ENCODE peak calls at places on chromosome 20, in ten cellular contexts. L is CD8-positive, alpha-beta T cell; H is GM20000; T is PC-3; W is stimulated activated CD4-positive, alpha-beta T cell treated with anti-CD3 and anti-CD28 coated beads, Interleukin-1b, Interleukin-23, amount 100 ng/mL, for 1 hour; C is Calu3; U is fibroblast of pulmonary artery; M is NCI-H1092; F is progenitor cell of endocrine pancreas; K is non-pigmented ciliary epithelial cell. O is an unnamed sample.

GRCh38 chr20:62839261-62839660 is 22.4 kb downstream of the TCFL5 start:
- DNase-seq in L (no peak), H (no peak), T (no peak), W (no peak), C (no peak), U (no peak), M (no peak), F (no peak), K (no peak), O (no peak)

GRCh38 chr20:61969806-61970205 is 95.9 kb downstream of the TAF4 start:
- DNase-seq in L (no peak), H (no peak), T (no peak), W (no peak), C (no peak), U (no peak), M (no peak), F (no peak), K (no peak), O (no peak)

GRCh38 chr20:63690898-63691710 is 5.3 kb upstream of the TNFRSF6B start:
- DNase-seq in L (no peak), H (peak), T (no peak), W (no peak), C (no peak), U (no peak), M (no peak), F (no peak), K (no peak), O (no peak)

GRCh38 chr20:16904751-16905150 is 156.6 kb downstream of the OTOR start:
- DNase-seq in L (no peak), H (no peak), T (peak), W (no peak), C (no peak), U (no peak), M (no peak), F (no peak), K (no peak), O (no peak)

GRCh38 chr20:62306440-62307187 is 3.8 kb downstream of the ADRM1 start:
- DNase-seq in L (no peak), H (no peak), T (no peak), W (no peak), C (no peak), U (no peak), M (no peak), F (no peak), K (no peak), O (no peak)

GRCh38 chr20:48928832-48929725 is 7.6 kb downstream of the ARFGEF2 start:
- DNase-seq in L (no peak), H (no peak), T (no peak), W (no peak), C (no peak), U (peak), M (no peak), F (no peak), K (peak), O (no peak)

GRCh38 chr20:62972270-62973032 is 19.9 kb downstream of the SLC17A9 start:
- DNase-seq in L (peak), H (peak), T (peak), W (peak), C (peak), U (peak), M (peak), F (peak), K (peak), O (peak)

GRCh38 chr20:32470025-32470861 is 112.1 kb downstream of the ASXL1 start:
- DNase-seq in L (no peak), H (peak), T (peak), W (no peak), C (peak), U (peak), M (no peak), F (no peak), K (no peak), O (no peak)

GRCh38 chr20:20096421-20096820 is 44.1 kb downstream of the CFAP61 start:
- DNase-seq in L (no peak), H (no peak), T (no peak), W (no peak), C (no peak), U (no peak), M (no peak), F (no peak), K (no peak), O (no peak)

GRCh38 chr20:48897298-48898044 is 24.0 kb upstream of the ARFGEF2 start:
- DNase-seq in L (no peak), H (no peak), T (peak), W (no peak), C (no peak), U (peak), M (no peak), F (no peak), K (peak), O (no peak)

GRCh38 chr20:7171911-7172310 is 404.4 kb downstream of the BMP2 start:
- DNase-seq in L (no peak), H (no peak), T (peak), W (no peak), C (no peak), U (peak), M (no peak), F (no peak), K (peak), O (no peak)

GRCh38 chr20:5608448-5609161 is 141.6 kb upstream of the SHLD1 start:
- DNase-seq in L (no peak), H (no peak), T (peak), W (no peak), C (no peak), U (peak), M (no peak), F (no peak), K (no peak), O (no peak)

GRCh38 chr20:63345328-63346100 is 15.6 kb downstream of the CHRNA4 start:
- DNase-seq in L (no peak), H (no peak), T (no peak), W (no peak), C (no peak), U (no peak), M (peak), F (no peak), K (no peak), O (no peak)

GRCh38 chr20:6265204-6265904 is 142.5 kb upstream of the FERMT1 start:
- DNase-seq in L (no peak), H (peak), T (peak), W (no peak), C (peak), U (peak), M (peak), F (no peak), K (peak), O (no peak)

GRCh38 chr20:57779401-57780003 is 69.7 kb upstream of the PMEPA1 start:
- DNase-seq in L (no peak), H (no peak), T (peak), W (no peak), C (peak), U (no peak), M (no peak), F (no peak), K (no peak), O (no peak)

GRCh38 chr20:33655164-33655563 is 7.0 kb upstream of the C20orf144 start:
- DNase-seq in L (no peak), H (no peak), T (no peak), W (no peak), C (no peak), U (no peak), M (no peak), F (no peak), K (no peak), O (peak)

GRCh38 chr20:58702859-58703648 is 10.5 kb downstream of the NPEPL1 start:
- DNase-seq in L (peak), H (no peak), T (no peak), W (no peak), C (no peak), U (no peak), M (no peak), F (no peak), K (no peak), O (no peak)

GRCh38 chr20:10404023-10404628 is 29.9 kb downstream of the MKKS start:
- DNase-seq in L (no peak), H (no peak), T (no peak), W (no peak), C (no peak), U (no peak), M (no peak), F (no peak), K (no peak), O (no peak)

GRCh38 chr20:32898721-32899120 is 40.0 kb downstream of the EFCAB8 start:
- DNase-seq in L (no peak), H (no peak), T (no peak), W (no peak), C (no peak), U (peak), M (no peak), F (no peak), K (peak), O (no peak)

GRCh38 chr20:50330504-50331313 is 140.1 kb downstream of the CEBPB start:
- DNase-seq in L (no peak), H (no peak), T (no peak), W (no peak), C (peak), U (peak), M (no peak), F (no peak), K (no peak), O (no peak)

GRCh38 chr20:48653706-48654051 is 174.1 kb downstream of the PREX1 start:
- DNase-seq in L (no peak), H (no peak), T (no peak), W (no peak), C (no peak), U (no peak), M (no peak), F (no peak), K (no peak), O (no peak)

GRCh38 chr20:41072099-41072798 is 43.6 kb downstream of the TOP1 start:
- DNase-seq in L (no peak), H (no peak), T (peak), W (no peak), C (peak), U (peak), M (no peak), F (no peak), K (peak), O (no peak)

GRCh38 chr20:37424062-37424851 is 78.3 kb downstream of the SRC start:
- DNase-seq in L (no peak), H (no peak), T (no peak), W (no peak), C (no peak), U (no peak), M (no peak), F (no peak), K (no peak), O (no peak)

GRCh38 chr20:325889-326644 is 715 bp downstream of the SOX12 start:
- DNase-seq in L (peak), H (peak), T (peak), W (no peak), C (peak), U (peak), M (peak), F (peak), K (no peak), O (no peak)

GRCh38 chr20:32580970-32581838 is 3.9 kb downstream of the NOL4L start:
- DNase-seq in L (no peak), H (no peak), T (no peak), W (no peak), C (no peak), U (no peak), M (no peak), F (no peak), K (no peak), O (no peak)

GRCh38 chr20:32031007-32031958 is 20.8 kb upstream of the HCK start:
- DNase-seq in L (peak), H (peak), T (peak), W (peak), C (peak), U (peak), M (peak), F (peak), K (peak), O (no peak)